ENCODE peak calls at places on chromosomes 7 and 10, in nine cellular contexts. G, S, B, C, P, E, Y, W and L are unnamed samples.

GRCh38 chr7:79673969-79674368 is 220.5 kb upstream of the MAGI2 start:
- DNase-seq in W (no peak), C (no peak), P (no peak), E (no peak), G (no peak), B (no peak), Y (no peak), S (no peak), L (no peak)

GRCh38 chr7:123126691-123127090 is 73.1 kb downstream of the SLC13A1 start:
- DNase-seq in Y (no peak), C (no peak), S (no peak), W (no peak), B (no peak), G (no peak), E (no peak), P (no peak), L (no peak)

GRCh38 chr10:79407397-79407796 is 38.0 kb downstream of the ZCCHC24 start:
- DNase-seq in Y (no peak), P (no peak), E (no peak), W (no peak), C (no peak), B (no peak), S (no peak), G (no peak), L (no peak)

GRCh38 chr10:117960345-117960744 is 86.4 kb downstream of the RAB11FIP2 start:
- DNase-seq in E (no peak), Y (peak; percentile 19), P (no peak), C (no peak), W (peak; percentile 20), S (peak; percentile 52), B (no peak), G (no peak), L (no peak)

GRCh38 chr10:88062385-88062784 is 199.0 kb downstream of the PTEN start:
- DNase-seq in B (no peak), Y (no peak), G (no peak), P (no peak), E (no peak), S (peak; percentile 30), C (no peak), W (no peak), L (no peak)

GRCh38 chr10:131041361-131041916 is 270.1 kb downstream of the TCERG1L start:
- DNase-seq in G (no peak), Y (no peak), W (no peak), S (no peak), B (no peak), C (no peak), P (no peak), E (no peak), L (no peak)

GRCh38 chr10:52729259-52730104 is 43.1 kb downstream of the MBL2 start:
- DNase-seq in P (no peak), W (peak; percentile 63), E (peak; percentile 55), C (no peak), G (no peak), Y (peak; percentile 12), B (no peak), S (peak; percentile 43), L (no peak)

GRCh38 chr10:75012471-75012870 is 99.0 kb upstream of the SAMD8 start:
- DNase-seq in E (no peak), P (no peak), B (no peak), G (no peak), C (no peak), Y (no peak), S (no peak), W (no peak), L (no peak)

DNA sequence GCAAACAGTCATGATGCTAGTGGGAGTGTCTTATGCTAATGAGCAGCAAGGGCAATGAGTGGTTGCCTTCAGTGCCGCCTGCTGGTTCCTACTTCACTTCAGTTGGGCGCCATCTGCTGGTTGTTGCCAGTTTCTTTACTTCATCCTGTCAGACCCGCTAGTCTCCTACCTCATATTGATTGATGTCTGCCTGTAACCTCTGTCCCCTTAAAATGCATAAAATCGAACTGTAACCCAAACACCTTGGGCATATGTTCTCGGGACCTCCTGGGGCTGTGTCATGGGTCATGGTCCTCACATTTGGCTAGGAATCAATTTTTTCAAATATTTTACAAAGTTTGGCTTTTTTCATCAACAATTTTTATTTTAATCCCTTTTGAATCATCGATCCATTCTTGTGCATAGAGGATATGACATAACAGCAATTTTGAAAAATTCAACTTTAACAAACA is 62.8 kb upstream of the C7orf33 start:
- DNase-seq in C (peak; percentile 23), S (peak; percentile 71), E (peak; percentile 97), B (peak; percentile 92), G (peak; percentile 73), Y (peak; percentile 88), P (peak; percentile 90), W (peak; percentile 91), L (peak; percentile 65)
- TF ChIP-seq CTCF in C (peak; percentile 34), S (peak; percentile 64), E (peak; percentile 99), B (peak; percentile 45), G (peak; percentile 32), Y (peak; percentile 86), P (peak; percentile 91), W (peak; percentile 83), L (peak; percentile 28)

GRCh38 chr10:35643151-35643975 is 1.3 kb upstream of the FZD8 start:
- DNase-seq in G (peak; percentile 51), B (peak; percentile 58), C (peak; percentile 63), E (peak; percentile 54), Y (no peak), W (peak; percentile 66), S (peak; percentile 66), P (peak; percentile 27), L (peak; percentile 65)

GRCh38 chr10:35640951-35641429 is 1.1 kb downstream of the FZD8 start:
- DNase-seq in C (peak; percentile 51), Y (peak; percentile 32), B (peak; percentile 71), S (peak; percentile 87), E (peak; percentile 88), W (peak; percentile 86), P (peak; percentile 43), G (peak; percentile 84), L (peak; percentile 68)

GRCh38 chr10:35642793-35643114 is 658 bp upstream of the FZD8 start:
- DNase-seq in C (no peak), W (no peak), Y (no peak), B (no peak), G (no peak), S (no peak), E (no peak), P (no peak), L (no peak)

GRCh38 chr10:35641430-35642015 is 573 bp downstream of the FZD8 start:
- DNase-seq in G (no peak), Y (no peak), P (no peak), S (peak; percentile 42), W (peak; percentile 46), B (peak; percentile 28), C (no peak), E (peak; percentile 38), L (peak; percentile 61)

GRCh38 chr10:35642023-35642792 is at the start of gene FZD8:
- DNase-seq in W (peak; percentile 94), Y (peak; percentile 68), E (peak; percentile 93), S (peak; percentile 90), P (peak; percentile 88), B (peak; percentile 92), C (peak; percentile 89), G (peak; percentile 94), L (peak; percentile 93)
- TF ChIP-seq CTCF in W (no peak), Y (peak; percentile 40), E (peak; percentile 35), S (peak; percentile 24), P (peak; percentile 23), B (no peak), C (peak; percentile 9), G (peak; percentile 37), L (peak; percentile 23)

GRCh38 chr7:135254-135653 is 57.1 kb upstream of the FAM20C start:
- DNase-seq in P (no peak), B (no peak), S (no peak), C (no peak), Y (no peak), W (no peak), G (no peak), E (no peak), L (no peak)

GRCh38 chr7:139121-139520 is 53.2 kb upstream of the FAM20C start:
- DNase-seq in E (no peak), B (no peak), C (no peak), P (no peak), W (no peak), S (no peak), G (no peak), Y (no peak), L (no peak)

GRCh38 chr7:139561-140243 is 52.7 kb upstream of the FAM20C start:
- DNase-seq in G (no peak), Y (no peak), W (no peak), B (no peak), P (no peak), E (no peak), C (no peak), S (no peak), L (no peak)

GRCh38 chr7:135939-136338 is 56.4 kb upstream of the FAM20C start:
- DNase-seq in E (no peak), C (no peak), P (no peak), S (no peak), W (no peak), G (no peak), B (no peak), Y (no peak), L (no peak)

DNA sequence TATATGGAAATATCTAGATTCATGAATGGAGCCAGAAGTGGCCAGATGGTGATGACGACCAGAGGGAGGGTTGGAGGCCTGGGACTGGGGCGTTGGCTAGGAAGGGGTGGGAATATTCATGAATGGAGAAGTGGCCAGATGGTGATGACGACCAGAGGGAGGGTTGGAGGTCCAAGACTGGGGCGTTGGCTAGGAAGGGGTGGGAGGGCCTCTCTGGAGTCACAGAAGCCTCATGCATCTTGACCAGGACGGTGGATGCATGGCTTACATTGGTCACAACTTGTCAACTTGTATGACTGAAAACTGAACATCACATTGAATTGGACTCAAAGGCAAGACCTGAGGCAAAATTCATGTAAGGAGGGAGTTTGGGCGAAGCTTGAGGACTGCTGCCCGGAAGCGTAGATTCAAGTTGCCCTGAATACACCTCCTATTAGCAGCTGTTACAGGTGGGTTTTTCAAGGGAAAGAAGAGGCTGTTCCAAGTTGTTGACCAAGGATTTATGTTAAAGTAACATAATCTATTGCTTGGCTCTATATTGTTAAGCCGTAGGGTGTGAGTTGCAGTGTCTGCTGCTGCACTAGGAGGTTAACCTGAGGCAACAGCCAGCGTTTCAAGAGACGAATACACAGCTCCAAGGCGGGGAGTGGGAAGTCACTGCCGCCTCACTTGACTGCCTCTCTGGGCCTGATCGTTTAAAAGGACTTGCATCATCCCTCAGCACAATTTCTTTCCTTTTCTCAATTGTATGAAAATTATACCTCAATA is 55.1 kb upstream of the FAM20C start:
- DNase-seq in S (no peak), Y (no peak), B (no peak), G (no peak), E (no peak), W (no peak), P (peak; percentile 36), C (no peak), L (no peak)
- TF ChIP-seq CTCF in S (no peak), Y (no peak), B (no peak), G (no peak), E (no peak), W (no peak), P (no peak), C (no peak), L (no peak)

GRCh38 chr10:63977329-63977923 is 456.2 kb downstream of the REEP3 start:
- DNase-seq in E (peak; percentile 52), S (peak; percentile 13), G (peak; percentile 68), C (no peak), B (peak; percentile 60), P (peak; percentile 61), Y (peak; percentile 43), W (peak; percentile 57), L (peak; percentile 39)

GRCh38 chr10:63972949-63973827 is 452.0 kb downstream of the REEP3 start:
- DNase-seq in B (peak; percentile 20), E (no peak), P (no peak), Y (no peak), W (no peak), C (no peak), S (no peak), G (no peak), L (no peak)

GRCh38 chr10:63976538-63976937 is 455.3 kb downstream of the REEP3 start:
- DNase-seq in E (peak; percentile 61), P (peak; percentile 77), S (peak; percentile 6), Y (peak; percentile 29), W (peak; percentile 46), C (no peak), G (peak; percentile 67), B (peak; percentile 75), L (peak; percentile 57)
- TF ChIP-seq CTCF in E (peak; percentile 59), P (peak; percentile 77), S (peak; percentile 33), Y (peak; percentile 82), W (peak; percentile 67), C (no peak), G (peak; percentile 90), B (peak; percentile 73), L (peak; percentile 55)